ENCODE peak calls at places on chromosome 2, in ten cellular contexts. X is vagina; U is HEK293T; E is small intestine; O is GM03348; C is esophagus squamous epithelium; S is activated T-cell treated with anti-CD3 and anti-CD28 coated beads, Interleukin-2, amount 50 U/mL, for 72 hours; L is EL; Z is NCI-H1092; P is HCT116. Q is an unnamed sample.

GRCh38 chr2:233553366-233553765 is 13.2 kb downstream of the USP40 start:
- DNase-seq in Z (no peak), P (no peak), U (no peak), X (no peak), L (no peak), E (no peak), C (no peak), O (no peak), S (no peak), Q (no peak)

GRCh38 chr2:168192839-168193616 is 54.4 kb downstream of the STK39 start:
- DNase-seq in L (peak), C (no peak), X (no peak), U (no peak), P (no peak), O (no peak), Z (no peak), E (peak), S (peak), Q (no peak)

GRCh38 chr2:42101641-42102605 is 54.1 kb downstream of the PKDCC start:
- DNase-seq in L (peak), U (no peak), P (no peak), Z (no peak), C (peak), E (peak), S (peak), X (no peak), O (peak), Q (no peak)

GRCh38 chr2:41966431-41966893 is 81.4 kb upstream of the PKDCC start:
- DNase-seq in O (peak), C (peak), S (no peak), U (no peak), Z (no peak), X (no peak), P (no peak), E (no peak), L (peak), Q (no peak)

GRCh38 chr2:239917957-239918481 is 107.1 kb downstream of the NDUFA10 start:
- DNase-seq in E (no peak), P (no peak), U (no peak), C (no peak), Z (no peak), O (no peak), L (no peak), S (no peak), X (no peak), Q (no peak)

GRCh38 chr2:158667567-158667966 is 127.5 kb upstream of the DAPL1 start:
- DNase-seq in X (no peak), P (no peak), U (no peak), S (no peak), L (peak), E (no peak), O (peak), Z (no peak), C (no peak), Q (no peak)

GRCh38 chr2:65040414-65041261 is 15.6 kb upstream of the CEP68 start:
- DNase-seq in O (peak), P (peak), Z (peak), L (peak), C (peak), X (no peak), S (peak), U (peak), E (peak), Q (peak)

GRCh38 chr2:44134848-44135247 is 33.8 kb upstream of the PPM1B start:
- DNase-seq in U (no peak), C (no peak), S (no peak), P (no peak), Z (no peak), O (no peak), E (no peak), X (no peak), L (no peak), Q (no peak)

GRCh38 chr2:82301506-82301905 is 1997.0 kb upstream of the LRRTM1 start:
- DNase-seq in U (no peak), P (no peak), O (no peak), X (no peak), S (no peak), C (no peak), L (no peak), E (no peak), Z (no peak), Q (no peak)

GRCh38 chr2:133819906-133820305 is 251.6 kb upstream of the NCKAP5 start:
- DNase-seq in U (no peak), Z (no peak), E (no peak), P (no peak), X (no peak), L (peak), C (no peak), O (no peak), S (no peak), Q (no peak)

GRCh38 chr2:78535395-78535794 is 490.1 kb upstream of the REG3G start:
- DNase-seq in O (no peak), P (no peak), S (no peak), C (no peak), Z (no peak), U (no peak), E (no peak), L (no peak), X (no peak), Q (no peak)

GRCh38 chr2:131493199-131494018 is 1.2 kb upstream of the MZT2A start:
- DNase-seq in P (no peak), Z (no peak), U (no peak), S (no peak), X (no peak), E (peak), O (no peak), C (no peak), L (peak), Q (no peak)

GRCh38 chr2:233091595-233092375 is 31.6 kb downstream of the INPP5D start:
- DNase-seq in Z (no peak), C (no peak), O (no peak), E (no peak), P (no peak), L (no peak), X (no peak), S (no peak), U (no peak), Q (peak)

GRCh38 chr2:108534577-108535379 is 508 bp downstream of the LIMS1 start:
- DNase-seq in Z (no peak), O (peak), S (no peak), U (peak), C (no peak), E (peak), L (peak), X (no peak), P (no peak), Q (peak)

GRCh38 chr2:183078163-183078466 is 432 bp upstream of the DUSP19 start:
- DNase-seq in Z (no peak), U (no peak), S (no peak), P (no peak), C (no peak), L (no peak), X (no peak), E (no peak), O (no peak), Q (no peak)

GRCh38 chr2:67286981-67287759 is 110.0 kb upstream of the ETAA1 start:
- DNase-seq in U (no peak), E (no peak), X (no peak), S (no peak), Z (no peak), P (no peak), O (no peak), L (no peak), C (no peak), Q (no peak)

GRCh38 chr2:177399376-177399775 is 6.8 kb downstream of the AGPS start:
- DNase-seq in U (no peak), P (no peak), L (no peak), O (no peak), S (no peak), C (no peak), E (no peak), Z (no peak), X (no peak), Q (no peak)

GRCh38 chr2:106272202-106272807 is 78.2 kb upstream of the UXS1 start:
- DNase-seq in C (no peak), P (no peak), S (no peak), X (no peak), O (no peak), E (no peak), Z (no peak), U (no peak), L (no peak), Q (no peak)

GRCh38 chr2:54084600-54084999 is 30.8 kb upstream of the ACYP2 start:
- DNase-seq in X (no peak), U (no peak), Z (no peak), C (no peak), O (peak), S (no peak), P (no peak), E (no peak), L (no peak), Q (no peak)

GRCh38 chr2:8126783-8127182 is 555.1 kb upstream of the ID2 start:
- DNase-seq in X (no peak), Z (no peak), S (no peak), O (no peak), U (no peak), L (no peak), C (no peak), E (no peak), P (no peak), Q (no peak)

GRCh38 chr2:39642054-39642742 is 23.5 kb upstream of the TMEM178A start:
- DNase-seq in O (peak), S (no peak), P (peak), Z (no peak), X (no peak), L (peak), E (no peak), U (no peak), C (no peak), Q (no peak)

GRCh38 chr2:43467889-43468288 is 127.9 kb downstream of the THADA start:
- DNase-seq in S (no peak), Z (no peak), P (no peak), E (no peak), U (no peak), X (no peak), L (peak), C (no peak), O (peak), Q (no peak)

GRCh38 chr2:65299246-65299645 is 71.6 kb downstream of the ACTR2 start:
- DNase-seq in Z (no peak), P (no peak), X (no peak), L (peak), U (no peak), C (no peak), O (no peak), S (peak), E (no peak), Q (peak)

GRCh38 chr2:177740718-177741117 is 331.9 kb downstream of the PDE11A start:
- DNase-seq in P (no peak), Z (no peak), E (no peak), X (no peak), U (no peak), O (no peak), L (no peak), C (no peak), S (no peak), Q (no peak)

Q was measured in K562.